ENCODE peak calls at places on chromosome 22, in five cellular contexts. One of them, this sample, is unnamed. For H3K4me1, the result is how much of the 10 kb centered on the place peaks cover.

GRCh38 chr22:33465554-33465953 is 407.4 kb upstream of the SYN3 start:
- DNase-seq in suprapubic skin: no peak
- DNase-seq in HCT116: no peak
- DNase-seq in GM23338: no peak
- DNase-seq in breast epithelium: no peak
- DNase-seq in this sample: no peak

GRCh38 chr22:28075260-28075981 is 156.4 kb upstream of the PITPNB start:
- DNase-seq in suprapubic skin: no peak
- DNase-seq in HCT116: no peak
- DNase-seq in GM23338: no peak
- DNase-seq in breast epithelium: no peak
- DNase-seq in this sample: no peak

GRCh38 chr22:20758688-20759087 is 15.2 kb upstream of the SERPIND1 start:
- DNase-seq in suprapubic skin: no peak
- DNase-seq in HCT116: no peak
- DNase-seq in GM23338: peak
- DNase-seq in breast epithelium: no peak
- DNase-seq in this sample: no peak

GRCh38 chr22:19974233-19974861 is 32.7 kb upstream of the TXNRD2 start:
- DNase-seq in suprapubic skin: no peak
- DNase-seq in HCT116: peak
- DNase-seq in GM23338: peak
- DNase-seq in breast epithelium: no peak
- DNase-seq in this sample: no peak

GRCh38 chr22:33325232-33326004 is 267.2 kb upstream of the SYN3 start:
- DNase-seq in suprapubic skin: no peak
- DNase-seq in HCT116: no peak
- DNase-seq in GM23338: no peak
- DNase-seq in breast epithelium: no peak
- DNase-seq in this sample: no peak

GRCh38 chr22:37317698-37318210 is 35.4 kb downstream of the CYTH4 start:
- DNase-seq in suprapubic skin: no peak
- DNase-seq in HCT116: no peak
- DNase-seq in GM23338: no peak
- DNase-seq in breast epithelium: no peak
- DNase-seq in this sample: no peak

GRCh38 chr22:19799322-19800190 is 39.0 kb downstream of the TBX1 start:
- DNase-seq in suprapubic skin: peak
- DNase-seq in HCT116: no peak
- DNase-seq in GM23338: peak
- DNase-seq in breast epithelium: peak
- DNase-seq in this sample: no peak

GRCh38 chr22:44658371-44658953 is 43.5 kb upstream of the PRR5 start:
- DNase-seq in suprapubic skin: peak
- DNase-seq in HCT116: no peak
- DNase-seq in GM23338: no peak
- DNase-seq in breast epithelium: peak
- DNase-seq in this sample: no peak

GRCh38 chr22:19663286-19663815 is 51.0 kb upstream of the SEPTIN5 start:
- DNase-seq in suprapubic skin: no peak
- DNase-seq in HCT116: no peak
- DNase-seq in GM23338: no peak
- DNase-seq in breast epithelium: peak
- DNase-seq in this sample: peak

GRCh38 chr22:37242395-37242918 is 1.6 kb downstream of the RAC2 start:
- DNase-seq in suprapubic skin: peak
- DNase-seq in HCT116: no peak
- DNase-seq in GM23338: no peak
- DNase-seq in breast epithelium: peak
- DNase-seq in this sample: no peak

GRCh38 chr22:47144791-47145425 is 382.5 kb downstream of the TBC1D22A start:
- DNase-seq in suprapubic skin: no peak
- DNase-seq in HCT116: no peak
- DNase-seq in GM23338: no peak
- DNase-seq in breast epithelium: no peak
- DNase-seq in this sample: no peak

GRCh38 chr22:24189249-24190158 is 8.2 kb downstream of the SUSD2 start:
- DNase-seq in suprapubic skin: peak
- DNase-seq in HCT116: no peak
- DNase-seq in GM23338: peak
- DNase-seq in breast epithelium: peak
- DNase-seq in this sample: no peak

GRCh38 chr22:44454113-44454769 is 43.8 kb downstream of the RTL6 start:
- DNase-seq in suprapubic skin: no peak
- DNase-seq in HCT116: no peak
- DNase-seq in GM23338: no peak
- DNase-seq in breast epithelium: no peak
- DNase-seq in this sample: peak

GRCh38 chr22:20009018-20009482 is 7.6 kb downstream of the ARVCF start:
- DNase-seq in suprapubic skin: peak
- DNase-seq in HCT116: no peak
- DNase-seq in GM23338: no peak
- DNase-seq in breast epithelium: no peak
- DNase-seq in this sample: no peak

GRCh38 chr22:44840611-44841322 is 88.4 kb downstream of the ARHGAP8 start:
- DNase-seq in suprapubic skin: no peak
- DNase-seq in HCT116: no peak
- DNase-seq in GM23338: no peak
- DNase-seq in breast epithelium: no peak
- DNase-seq in this sample: no peak

GRCh38 chr22:27886843-27887151 is 32.3 kb downstream of the PITPNB start:
- DNase-seq in suprapubic skin: no peak
- DNase-seq in HCT116: no peak
- DNase-seq in GM23338: no peak
- DNase-seq in breast epithelium: no peak
- DNase-seq in this sample: no peak

GRCh38 chr22:33006220-33006954 is 51.8 kb downstream of the SYN3 start:
- DNase-seq in suprapubic skin: no peak
- DNase-seq in HCT116: no peak
- DNase-seq in GM23338: no peak
- DNase-seq in breast epithelium: no peak
- DNase-seq in this sample: no peak

GRCh38 chr22:49824185-49824925 is 3.3 kb downstream of the BRD1 start:
- DNase-seq in suprapubic skin: no peak
- DNase-seq in HCT116: no peak
- DNase-seq in GM23338: no peak
- DNase-seq in breast epithelium: no peak
- DNase-seq in this sample: peak

GRCh38 chr22:22520020-22520656 is at the start of gene ZNF280A:
- DNase-seq in suprapubic skin: no peak
- DNase-seq in HCT116: peak
- DNase-seq in GM23338: peak
- DNase-seq in breast epithelium: no peak
- DNase-seq in this sample: no peak

GRCh38 chr22:46714550-46714949 is 23.5 kb downstream of the CERK start:
- DNase-seq in suprapubic skin: no peak
- DNase-seq in HCT116: no peak
- DNase-seq in GM23338: no peak
- DNase-seq in breast epithelium: no peak
- DNase-seq in this sample: no peak

GRCh38 chr22:30572840-30573593 is 1.4 kb downstream of the GAL3ST1 start:
- DNase-seq in suprapubic skin: no peak
- DNase-seq in HCT116: no peak
- DNase-seq in GM23338: no peak
- DNase-seq in breast epithelium: no peak
- DNase-seq in this sample: no peak

GRCh38 chr22:48919187-48919590 is 908.5 kb downstream of the BRD1 start:
- DNase-seq in suprapubic skin: peak
- DNase-seq in HCT116: no peak
- DNase-seq in GM23338: no peak
- DNase-seq in breast epithelium: no peak
- DNase-seq in this sample: peak

GRCh38 chr22:47422736-47423135 is 660.3 kb downstream of the TBC1D22A start:
- DNase-seq in suprapubic skin: no peak
- DNase-seq in HCT116: no peak
- DNase-seq in GM23338: no peak
- DNase-seq in breast epithelium: no peak
- DNase-seq in this sample: peak

GRCh38 chr22:26711205-26711958 is 54.0 kb downstream of the MIAT start:
- DNase-seq in suprapubic skin: no peak
- DNase-seq in HCT116: no peak
- DNase-seq in GM23338: no peak
- DNase-seq in breast epithelium: no peak
- DNase-seq in this sample: no peak

GRCh38 chr22:35606916-35607315 is 10.2 kb downstream of the MB start:
- DNase-seq in suprapubic skin: no peak
- DNase-seq in HCT116: no peak
- DNase-seq in GM23338: no peak
- DNase-seq in breast epithelium: no peak
- DNase-seq in this sample: no peak

GRCh38 chr22:31277741-31278642 is 14.3 kb downstream of the PIK3IP1 start:
- DNase-seq in suprapubic skin: peak
- DNase-seq in HCT116: no peak
- DNase-seq in GM23338: no peak
- DNase-seq in breast epithelium: no peak
- DNase-seq in this sample: no peak

GRCh38 chr22:38383417-38383816 is 66.2 kb upstream of the CSNK1E start:
- DNase-seq in suprapubic skin: no peak
- DNase-seq in HCT116: no peak
- DNase-seq in GM23338: peak
- DNase-seq in breast epithelium: no peak
- DNase-seq in this sample: no peak
- H3K4me1 ChIP-seq in suprapubic skin: under half
- H3K4me1 ChIP-seq in HCT116: under half
- H3K4me1 ChIP-seq in GM23338: under half
- H3K4me1 ChIP-seq in breast epithelium: under half
- H3K4me1 ChIP-seq in this sample: under half

GRCh38 chr22:17803871-17804270 is 29.6 kb upstream of the BID start:
- DNase-seq in suprapubic skin: no peak
- DNase-seq in HCT116: no peak
- DNase-seq in GM23338: no peak
- DNase-seq in breast epithelium: no peak
- DNase-seq in this sample: no peak
- TF ChIP-seq CTCF in suprapubic skin: no peak
- TF ChIP-seq CTCF in HCT116: no peak
- TF ChIP-seq CTCF in GM23338: no peak
- TF ChIP-seq CTCF in breast epithelium: no peak
- TF ChIP-seq CTCF in this sample: no peak

DNA sequence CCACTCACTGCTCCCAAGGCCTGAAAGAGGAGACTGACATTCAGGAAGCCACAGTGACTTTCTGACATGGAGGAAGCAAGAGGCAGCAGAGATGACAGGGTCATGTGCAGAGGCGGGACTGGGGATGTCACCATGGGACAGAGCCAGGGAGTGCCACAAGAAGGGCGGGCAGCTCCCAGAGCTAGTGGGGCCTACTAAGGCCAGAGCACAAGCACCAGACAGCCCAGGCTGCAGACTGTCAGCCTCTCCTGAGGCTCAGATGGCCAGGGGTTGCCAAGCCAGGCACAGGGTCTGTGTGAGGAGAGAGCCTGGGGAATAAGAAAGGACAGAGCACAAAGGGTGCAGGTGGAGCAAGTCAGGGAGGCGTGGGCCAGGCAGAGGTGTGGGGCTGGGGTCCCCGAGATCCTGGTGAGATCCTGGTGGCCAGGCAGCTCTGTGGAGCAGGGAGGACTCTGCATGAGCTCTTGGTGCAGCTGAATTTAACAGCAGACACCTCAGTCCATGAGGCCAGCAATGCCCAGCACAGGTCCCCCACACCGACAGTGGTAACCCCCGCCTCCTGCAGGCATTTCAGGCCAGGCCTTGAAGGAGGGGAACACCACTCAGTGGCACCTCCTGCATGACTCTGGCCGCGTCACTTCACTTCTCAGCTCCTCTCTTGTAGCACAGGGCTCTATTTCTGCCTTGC is 52.3 kb downstream of the SGSM3 start:
- DNase-seq in suprapubic skin: no peak
- DNase-seq in HCT116: no peak
- DNase-seq in GM23338: no peak
- DNase-seq in breast epithelium: no peak
- DNase-seq in this sample: no peak
- TF ChIP-seq POLR2AphosphoS5 in suprapubic skin: no peak
- TF ChIP-seq POLR2AphosphoS5 in HCT116: no peak
- TF ChIP-seq POLR2AphosphoS5 in GM23338: no peak
- TF ChIP-seq POLR2AphosphoS5 in breast epithelium: no peak
- TF ChIP-seq POLR2AphosphoS5 in this sample: no peak

DNA sequence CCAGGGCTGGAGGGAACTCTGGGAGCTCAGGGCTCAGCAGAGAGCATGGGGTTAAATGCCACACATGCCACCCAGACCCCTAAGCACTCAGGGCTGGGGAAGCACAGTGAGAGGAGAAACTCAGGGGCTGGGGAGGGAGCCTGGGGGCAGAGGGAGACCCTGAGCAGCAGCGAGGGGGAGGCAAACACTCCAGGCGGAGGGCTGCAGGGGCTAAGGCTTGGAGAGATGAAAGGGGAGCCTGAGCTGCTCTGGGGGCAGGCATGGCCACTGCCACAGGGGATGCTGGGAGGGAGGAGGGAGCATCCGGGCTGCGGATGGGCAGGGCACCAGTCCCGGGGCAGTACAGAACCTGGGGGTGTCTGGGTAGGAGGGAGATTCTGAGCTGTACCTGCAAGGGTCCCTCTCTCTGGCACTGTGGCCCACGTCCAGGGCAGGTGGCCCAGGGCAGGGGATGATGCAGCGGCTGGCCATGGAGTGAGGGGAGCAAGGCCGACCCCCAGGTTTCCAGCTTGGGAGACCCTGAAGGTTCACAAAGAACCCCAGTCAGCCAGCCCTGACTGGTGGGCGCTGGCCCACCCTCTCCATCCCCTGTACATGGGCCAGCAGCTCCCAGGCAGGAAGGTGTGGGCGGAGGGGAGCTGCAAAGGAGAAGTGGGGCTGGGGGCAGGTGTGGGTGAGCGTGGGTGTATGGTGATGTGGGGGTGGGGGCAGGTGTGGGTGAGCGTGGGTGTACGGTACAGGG is 2.0 kb upstream of the TNFRSF13C start:
- DNase-seq in suprapubic skin: no peak
- DNase-seq in HCT116: no peak
- DNase-seq in GM23338: peak
- DNase-seq in breast epithelium: no peak
- DNase-seq in this sample: no peak
- H3K4me1 ChIP-seq in suprapubic skin: under half
- H3K4me1 ChIP-seq in HCT116: under half
- H3K4me1 ChIP-seq in GM23338: under half
- H3K4me1 ChIP-seq in breast epithelium: under half
- H3K4me1 ChIP-seq in this sample: under half